ENCODE peak calls at places on chromosome 16, in five cellular contexts. One of them, this sample, is unnamed.

GRCh38 chr16:4593069-4593468 is 21.6 kb downstream of the UBALD1 start:
- DNase-seq in NCI-H1105 treated with DMSO at 0.1 percent for 48 hours: no peak
- DNase-seq in stimulated activated CD8-positive, alpha-beta memory T cell treated with anti-CD3 and anti-CD28 coated beads, Interleukin-7, amount 100 ng/mL, for 1 hour: no peak
- DNase-seq in CD4-positive, CD25-positive, alpha-beta regulatory T cell: no peak
- DNase-seq in LoVo: no peak
- DNase-seq in this sample: no peak

GRCh38 chr16:21159281-21159951 is 942 bp downstream of the LDAF1 start:
- DNase-seq in NCI-H1105 treated with DMSO at 0.1 percent for 48 hours: no peak
- DNase-seq in stimulated activated CD8-positive, alpha-beta memory T cell treated with anti-CD3 and anti-CD28 coated beads, Interleukin-7, amount 100 ng/mL, for 1 hour: no peak
- DNase-seq in CD4-positive, CD25-positive, alpha-beta regulatory T cell: peak
- DNase-seq in LoVo: no peak
- DNase-seq in this sample: peak

GRCh38 chr16:50534958-50535357 is 13.2 kb upstream of the NKD1 start:
- DNase-seq in NCI-H1105 treated with DMSO at 0.1 percent for 48 hours: no peak
- DNase-seq in stimulated activated CD8-positive, alpha-beta memory T cell treated with anti-CD3 and anti-CD28 coated beads, Interleukin-7, amount 100 ng/mL, for 1 hour: no peak
- DNase-seq in CD4-positive, CD25-positive, alpha-beta regulatory T cell: no peak
- DNase-seq in LoVo: no peak
- DNase-seq in this sample: no peak

GRCh38 chr16:88510091-88510719 is 57.1 kb downstream of the ZFPM1 start:
- DNase-seq in NCI-H1105 treated with DMSO at 0.1 percent for 48 hours: peak
- DNase-seq in stimulated activated CD8-positive, alpha-beta memory T cell treated with anti-CD3 and anti-CD28 coated beads, Interleukin-7, amount 100 ng/mL, for 1 hour: no peak
- DNase-seq in CD4-positive, CD25-positive, alpha-beta regulatory T cell: no peak
- DNase-seq in LoVo: no peak
- DNase-seq in this sample: no peak

GRCh38 chr16:79874391-79874790 is 273.9 kb upstream of the MAF start:
- DNase-seq in NCI-H1105 treated with DMSO at 0.1 percent for 48 hours: no peak
- DNase-seq in stimulated activated CD8-positive, alpha-beta memory T cell treated with anti-CD3 and anti-CD28 coated beads, Interleukin-7, amount 100 ng/mL, for 1 hour: no peak
- DNase-seq in CD4-positive, CD25-positive, alpha-beta regulatory T cell: no peak
- DNase-seq in LoVo: no peak
- DNase-seq in this sample: no peak

GRCh38 chr16:3584412-3584811 is 7.2 kb upstream of the NLRC3 start:
- DNase-seq in NCI-H1105 treated with DMSO at 0.1 percent for 48 hours: no peak
- DNase-seq in stimulated activated CD8-positive, alpha-beta memory T cell treated with anti-CD3 and anti-CD28 coated beads, Interleukin-7, amount 100 ng/mL, for 1 hour: no peak
- DNase-seq in CD4-positive, CD25-positive, alpha-beta regulatory T cell: no peak
- DNase-seq in LoVo: no peak
- DNase-seq in this sample: no peak

GRCh38 chr16:85656351-85657266 is 32.1 kb downstream of the GINS2 start:
- DNase-seq in NCI-H1105 treated with DMSO at 0.1 percent for 48 hours: no peak
- DNase-seq in stimulated activated CD8-positive, alpha-beta memory T cell treated with anti-CD3 and anti-CD28 coated beads, Interleukin-7, amount 100 ng/mL, for 1 hour: no peak
- DNase-seq in CD4-positive, CD25-positive, alpha-beta regulatory T cell: no peak
- DNase-seq in LoVo: no peak
- DNase-seq in this sample: no peak

GRCh38 chr16:69397821-69398521 is 12.2 kb upstream of the TERF2 start:
- DNase-seq in NCI-H1105 treated with DMSO at 0.1 percent for 48 hours: no peak
- DNase-seq in stimulated activated CD8-positive, alpha-beta memory T cell treated with anti-CD3 and anti-CD28 coated beads, Interleukin-7, amount 100 ng/mL, for 1 hour: no peak
- DNase-seq in CD4-positive, CD25-positive, alpha-beta regulatory T cell: no peak
- DNase-seq in LoVo: peak
- DNase-seq in this sample: no peak

GRCh38 chr16:706189-707061 is 824 bp upstream of the FBXL16 start:
- DNase-seq in NCI-H1105 treated with DMSO at 0.1 percent for 48 hours: no peak
- DNase-seq in stimulated activated CD8-positive, alpha-beta memory T cell treated with anti-CD3 and anti-CD28 coated beads, Interleukin-7, amount 100 ng/mL, for 1 hour: no peak
- DNase-seq in CD4-positive, CD25-positive, alpha-beta regulatory T cell: no peak
- DNase-seq in LoVo: no peak
- DNase-seq in this sample: no peak

GRCh38 chr16:27323781-27324561 is 10.2 kb downstream of the IL4R start:
- DNase-seq in NCI-H1105 treated with DMSO at 0.1 percent for 48 hours: no peak
- DNase-seq in stimulated activated CD8-positive, alpha-beta memory T cell treated with anti-CD3 and anti-CD28 coated beads, Interleukin-7, amount 100 ng/mL, for 1 hour: no peak
- DNase-seq in CD4-positive, CD25-positive, alpha-beta regulatory T cell: no peak
- DNase-seq in LoVo: no peak
- DNase-seq in this sample: no peak

GRCh38 chr16:88936008-88936912 is 40.7 kb downstream of the CBFA2T3 start:
- DNase-seq in NCI-H1105 treated with DMSO at 0.1 percent for 48 hours: no peak
- DNase-seq in stimulated activated CD8-positive, alpha-beta memory T cell treated with anti-CD3 and anti-CD28 coated beads, Interleukin-7, amount 100 ng/mL, for 1 hour: no peak
- DNase-seq in CD4-positive, CD25-positive, alpha-beta regulatory T cell: no peak
- DNase-seq in LoVo: peak
- DNase-seq in this sample: no peak

GRCh38 chr16:8863594-8864424 is 5.0 kb downstream of the CARHSP1 start:
- DNase-seq in NCI-H1105 treated with DMSO at 0.1 percent for 48 hours: no peak
- DNase-seq in stimulated activated CD8-positive, alpha-beta memory T cell treated with anti-CD3 and anti-CD28 coated beads, Interleukin-7, amount 100 ng/mL, for 1 hour: no peak
- DNase-seq in CD4-positive, CD25-positive, alpha-beta regulatory T cell: no peak
- DNase-seq in LoVo: peak
- DNase-seq in this sample: no peak

GRCh38 chr16:35319536-35320192 is 1860.3 kb downstream of the TP53TG3F start:
- DNase-seq in NCI-H1105 treated with DMSO at 0.1 percent for 48 hours: no peak
- DNase-seq in stimulated activated CD8-positive, alpha-beta memory T cell treated with anti-CD3 and anti-CD28 coated beads, Interleukin-7, amount 100 ng/mL, for 1 hour: no peak
- DNase-seq in CD4-positive, CD25-positive, alpha-beta regulatory T cell: no peak
- DNase-seq in LoVo: no peak
- DNase-seq in this sample: no peak

GRCh38 chr16:75908718-75909117 is 182.4 kb upstream of the CPHXL start:
- DNase-seq in NCI-H1105 treated with DMSO at 0.1 percent for 48 hours: no peak
- DNase-seq in stimulated activated CD8-positive, alpha-beta memory T cell treated with anti-CD3 and anti-CD28 coated beads, Interleukin-7, amount 100 ng/mL, for 1 hour: no peak
- DNase-seq in CD4-positive, CD25-positive, alpha-beta regulatory T cell: no peak
- DNase-seq in LoVo: no peak
- DNase-seq in this sample: no peak

GRCh38 chr16:166375-167116 is 768 bp downstream of the HBM start:
- DNase-seq in NCI-H1105 treated with DMSO at 0.1 percent for 48 hours: no peak
- DNase-seq in stimulated activated CD8-positive, alpha-beta memory T cell treated with anti-CD3 and anti-CD28 coated beads, Interleukin-7, amount 100 ng/mL, for 1 hour: no peak
- DNase-seq in CD4-positive, CD25-positive, alpha-beta regulatory T cell: no peak
- DNase-seq in LoVo: no peak
- DNase-seq in this sample: no peak

GRCh38 chr16:71441348-71441781 is 489 bp downstream of the TLE7 start:
- DNase-seq in NCI-H1105 treated with DMSO at 0.1 percent for 48 hours: no peak
- DNase-seq in stimulated activated CD8-positive, alpha-beta memory T cell treated with anti-CD3 and anti-CD28 coated beads, Interleukin-7, amount 100 ng/mL, for 1 hour: no peak
- DNase-seq in CD4-positive, CD25-positive, alpha-beta regulatory T cell: no peak
- DNase-seq in LoVo: no peak
- DNase-seq in this sample: no peak